ENCODE peak calls at places on chromosomes 4 and X, in five cellular contexts. X is uterus, V is adrenal gland, B is ovary, L is upper lobe of left lung. E is an unnamed sample.

GRCh38 chrX:40094041-40094899 is 3.5 kb downstream of the BCOR start:
- DNase-seq in X (peak), V (peak), B (peak), L (peak), E (peak)

GRCh38 chrX:51155157-51155556 is 177.5 kb upstream of the NUDT10 start:
- DNase-seq in X (no peak), V (no peak), B (no peak), L (no peak), E (no peak)

GRCh38 chr4:15755321-15755750 is 22.8 kb upstream of the CD38 start:
- DNase-seq in X (no peak), V (no peak), B (no peak), L (no peak), E (no peak)

GRCh38 chr4:181650033-181650825 is 593.0 kb upstream of the TENM3 start:
- DNase-seq in X (no peak), V (no peak), B (no peak), L (no peak), E (no peak)

GRCh38 chrX:114127005-114127404 is 456.9 kb upstream of the HTR2C start:
- DNase-seq in X (no peak), V (no peak), B (no peak), L (no peak), E (no peak)

GRCh38 chr4:39335566-39335965 is 30.6 kb downstream of the RFC1 start:
- DNase-seq in X (no peak), V (no peak), B (no peak), L (no peak), E (no peak)

GRCh38 chr4:94577136-94577535 is 125.4 kb downstream of the PDLIM5 start:
- DNase-seq in X (peak), V (peak), B (peak), L (no peak), E (peak)

GRCh38 chrX:16695079-16695676 is 17.3 kb downstream of the CTPS2 start:
- DNase-seq in X (peak), V (peak), B (peak), L (no peak), E (no peak)

GRCh38 chr4:25107827-25108516 is 52.3 kb downstream of the SEPSECS start:
- DNase-seq in X (no peak), V (no peak), B (no peak), L (peak), E (peak)

GRCh38 chr4:37453361-37454262 is 209.1 kb downstream of the NWD2 start:
- DNase-seq in X (peak), V (peak), B (no peak), L (peak), E (peak)
- TF ChIP-seq POLR2A in X (no peak), V (no peak), B (no peak), L (no peak), E (no peak)

DNA sequence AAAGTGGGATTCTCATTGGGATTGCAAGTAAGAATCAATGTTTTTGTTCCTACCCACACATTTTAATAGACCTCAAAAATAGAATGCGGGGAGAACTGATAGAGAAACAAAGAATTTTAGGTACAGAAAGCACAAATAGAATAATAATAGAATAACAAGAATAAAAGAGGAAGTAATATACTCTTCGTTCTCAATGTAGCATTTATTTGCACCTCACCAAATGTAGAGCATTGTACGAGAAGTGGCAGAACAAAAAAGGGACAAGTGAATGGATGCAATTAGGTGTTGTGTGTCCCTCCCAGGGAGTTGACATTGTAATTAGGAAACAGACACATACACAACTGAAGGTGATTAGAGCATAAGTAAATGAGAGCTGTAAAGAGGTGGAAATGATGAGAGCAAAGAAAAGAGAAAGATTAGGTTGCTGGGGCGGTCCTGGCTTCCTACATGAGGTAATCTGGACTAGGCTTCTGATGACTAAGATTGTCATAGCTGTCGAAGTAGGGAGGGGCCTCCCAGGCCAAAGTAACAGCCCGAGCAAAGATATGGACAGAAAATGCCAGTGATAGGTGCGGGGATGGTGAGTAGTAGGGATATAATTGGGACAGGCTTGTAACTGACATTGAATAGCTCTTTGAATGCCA is 10.4 kb downstream of the RAB9A start:
- DNase-seq in X (no peak), V (no peak), B (no peak), L (no peak), E (no peak)
- TF ChIP-seq CTCF in X (no peak), V (no peak), B (no peak), L (no peak), E (no peak)

DNA sequence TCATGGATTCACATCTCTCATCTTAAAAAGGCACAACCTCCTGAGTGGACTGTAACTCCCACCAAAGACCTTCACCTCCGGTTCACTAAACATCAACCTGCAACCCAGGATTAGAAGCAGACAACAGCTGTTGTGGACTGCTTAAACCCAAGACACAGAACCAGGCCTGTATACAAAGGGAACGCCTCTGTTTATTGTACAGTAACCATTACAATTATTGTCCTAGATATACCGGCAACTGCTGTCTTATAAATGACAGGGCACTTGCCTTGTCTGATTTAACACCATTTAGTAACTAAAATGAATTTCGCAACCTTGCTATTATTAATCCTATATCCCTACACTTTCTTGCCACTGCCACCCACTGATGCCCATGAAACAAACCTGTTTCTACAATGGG is 22.8 kb upstream of the CSTF2 start:
- DNase-seq in X (no peak), V (no peak), B (no peak), L (no peak), E (no peak)
- H3K4me3 ChIP-seq in X (no peak), V (no peak), B (no peak), L (no peak), E (no peak)

GRCh38 chr4:119627267-119628190 is 1.1 kb downstream of the PDE5A start:
- DNase-seq in X (peak), V (peak), B (peak), L (peak), E (peak)

GRCh38 chr4:119629142-119629471 is 503 bp upstream of the PDE5A start:
- DNase-seq in X (no peak), V (no peak), B (no peak), L (no peak), E (no peak)

GRCh38 chr4:119626943-119627266 is 1.7 kb downstream of the PDE5A start:
- DNase-seq in X (no peak), V (no peak), B (no peak), L (no peak), E (no peak)

GRCh38 chr4:119626420-119626819 is 2.2 kb downstream of the PDE5A start:
- DNase-seq in X (no peak), V (no peak), B (no peak), L (no peak), E (no peak)

DNA sequence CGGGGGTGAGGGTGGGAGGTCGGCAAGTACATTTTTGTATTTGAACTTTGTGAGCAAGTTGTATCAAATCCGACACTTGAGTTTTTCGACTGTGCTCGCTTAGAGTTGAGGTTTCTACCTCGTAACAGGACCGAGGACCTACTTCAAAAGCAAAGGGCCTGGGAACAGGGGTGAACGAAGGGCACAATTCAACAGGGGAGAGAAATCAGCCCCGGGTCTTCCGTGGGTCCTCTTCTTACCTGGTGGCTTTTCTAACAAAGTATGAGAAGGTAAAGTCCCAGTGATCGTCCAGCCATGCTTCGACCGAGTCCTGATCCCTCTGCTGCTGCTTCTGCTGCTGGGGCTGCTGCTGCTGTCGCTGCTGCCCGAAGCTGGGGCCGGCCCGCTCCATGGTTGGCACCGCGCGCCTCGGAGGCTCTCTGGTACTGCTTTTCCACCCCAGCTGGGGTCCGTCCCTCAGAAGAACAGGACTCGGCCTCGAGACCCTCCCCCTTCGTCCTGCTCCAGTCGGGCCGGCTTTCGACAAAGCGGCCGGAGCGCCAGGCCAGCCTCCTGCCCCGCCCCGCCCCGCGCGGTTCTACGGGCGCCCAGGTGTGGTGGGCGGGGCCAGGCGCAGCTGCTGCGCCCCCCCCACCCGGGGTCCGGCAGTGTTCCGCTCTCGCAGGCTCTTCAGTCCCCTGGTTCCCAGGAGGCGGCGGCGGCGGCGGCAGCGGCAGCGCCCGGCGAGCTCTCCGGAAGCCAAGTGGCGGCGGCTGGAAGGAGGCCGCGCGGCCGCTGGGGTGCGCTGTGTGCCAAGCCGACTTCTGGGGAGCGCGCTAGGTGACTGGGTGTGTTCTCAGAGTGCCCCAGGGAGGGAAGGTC is at the start of gene PDE5A:
- DNase-seq in X (peak), V (peak), B (peak), L (peak), E (peak)
- TF ChIP-seq POLR2A in X (no peak), V (no peak), B (no peak), L (no peak), E (no peak)

GRCh38 chr4:35166437-35166836 is 1077.9 kb downstream of the ARAP2 start:
- DNase-seq in X (no peak), V (no peak), B (no peak), L (no peak), E (no peak)
- TF ChIP-seq CTCF in X (no peak), V (no peak), B (no peak), L (no peak), E (no peak)

GRCh38 chrX:110172215-110172614 is 145.7 kb downstream of the AMMECR1 start:
- DNase-seq in X (no peak), V (no peak), B (no peak), L (peak), E (no peak)
- H3K4me3 ChIP-seq in X (no peak), V (no peak), B (no peak), L (no peak), E (no peak)

DNA sequence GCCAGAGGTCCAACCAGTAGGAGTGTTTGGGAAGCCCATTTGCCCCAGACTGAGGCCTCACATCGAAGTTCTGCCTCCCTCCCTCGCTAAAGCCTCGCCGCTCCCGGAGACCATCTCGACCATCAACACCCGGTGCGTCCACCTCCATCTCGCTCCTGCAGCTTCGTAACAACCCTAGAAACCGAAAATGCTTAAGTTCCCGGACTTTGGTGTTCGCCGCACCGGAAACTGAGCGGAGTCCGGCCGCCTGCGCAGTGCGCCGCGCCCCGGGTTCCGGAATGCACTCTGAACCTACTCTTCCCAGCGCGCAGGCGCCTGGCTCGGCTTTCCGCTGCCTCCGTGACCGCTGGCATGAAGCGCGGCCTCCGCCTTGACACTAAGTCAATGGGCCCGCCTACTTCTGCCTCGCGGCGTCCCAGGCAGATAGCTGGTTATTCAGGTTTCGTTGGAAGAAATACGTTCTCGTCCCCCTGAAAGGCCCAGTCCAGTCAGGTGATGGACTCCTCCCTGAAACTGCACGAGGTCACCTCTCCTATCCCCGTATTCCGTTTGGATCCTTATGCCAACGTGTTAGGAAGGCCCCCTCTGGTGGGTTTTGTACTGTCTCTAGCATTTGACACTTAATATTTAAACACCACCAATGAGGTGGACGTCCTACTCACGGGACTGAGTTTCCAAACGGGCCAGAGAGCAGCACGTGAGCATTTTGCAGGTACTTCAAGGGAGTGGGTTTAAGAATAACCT is 21.4 kb downstream of the FABP2 start:
- DNase-seq in X (peak), V (peak), B (peak), L (peak), E (peak)
- TF ChIP-seq POLR2A in X (peak), V (peak), B (peak), L (no peak), E (peak)